ENCODE peak calls at places on chromosomes 1 and 21, in nine cellular contexts. C, V, F, P, S, Z, E, T and J are unnamed samples.

GRCh38 chr1:45622891-45623394 is 911 bp downstream of the CCDC17 start:
- DNase-seq in T (no peak), E (no peak), S (no peak), F (no peak), P (no peak), V (peak), Z (no peak), C (no peak), J (no peak)

GRCh38 chr1:14922942-14923341 is 230.6 kb upstream of the TMEM51 start:
- DNase-seq in T (no peak), S (no peak), P (no peak), V (no peak), F (no peak), E (no peak), C (no peak), Z (no peak), J (no peak)

GRCh38 chr1:116201921-116202320 is 90.7 kb downstream of the MAB21L3 start:
- DNase-seq in T (no peak), S (no peak), E (no peak), C (no peak), Z (no peak), V (no peak), F (no peak), P (no peak), J (no peak)

GRCh38 chr1:77036560-77036959 is 169.3 kb downstream of the ST6GALNAC5 start:
- DNase-seq in E (no peak), S (no peak), T (no peak), P (no peak), F (peak), V (no peak), C (no peak), Z (peak), J (no peak)

GRCh38 chr1:158008630-158009029 is 15.2 kb downstream of the KIRREL1 start:
- DNase-seq in E (no peak), P (no peak), Z (no peak), V (no peak), T (no peak), C (no peak), F (no peak), S (no peak), J (no peak)

GRCh38 chr1:223233410-223234163 is 90.5 kb upstream of the TLR5 start:
- DNase-seq in T (no peak), Z (peak), S (no peak), E (peak), V (no peak), P (peak), C (no peak), F (peak), J (no peak)

GRCh38 chr1:192951961-192952460 is 107.1 kb downstream of the UCHL5 start:
- DNase-seq in E (peak), C (no peak), S (peak), Z (peak), F (no peak), V (no peak), T (no peak), P (peak), J (no peak)

GRCh38 chr1:97441966-97442365 is 478.9 kb downstream of the DPYD start:
- DNase-seq in E (no peak), V (no peak), C (no peak), T (no peak), P (no peak), S (no peak), F (no peak), Z (no peak), J (no peak)

GRCh38 chr1:231508497-231508896 is 20.0 kb upstream of the TSNAX start:
- DNase-seq in Z (peak), T (no peak), P (no peak), C (no peak), E (no peak), V (no peak), F (no peak), S (no peak), J (no peak)

GRCh38 chr1:17629460-17629859 is 90.0 kb downstream of the ARHGEF10L start:
- DNase-seq in P (no peak), T (no peak), Z (no peak), V (peak), E (no peak), F (no peak), C (no peak), S (no peak), J (no peak)

GRCh38 chr1:155177192-155177917 is 3.7 kb downstream of the TRIM46 start:
- DNase-seq in S (peak), V (peak), E (no peak), Z (no peak), T (no peak), C (no peak), F (no peak), P (no peak), J (no peak)

GRCh38 chr1:183270541-183271141 is 84.6 kb downstream of the LAMC2 start:
- DNase-seq in Z (peak), E (peak), V (peak), S (no peak), P (peak), C (no peak), F (no peak), T (no peak), J (no peak)

GRCh38 chr1:151801846-151802245 is 3.4 kb downstream of the LINGO4 start:
- DNase-seq in E (no peak), F (no peak), S (no peak), Z (no peak), C (no peak), T (no peak), V (no peak), P (no peak), J (no peak)

GRCh38 chr1:34929853-34930701 is 627 bp upstream of the DLGAP3 start:
- DNase-seq in V (peak), S (no peak), C (peak), T (no peak), Z (no peak), E (no peak), F (no peak), P (no peak), J (no peak)

GRCh38 chr1:40743452-40743851 is 40.1 kb upstream of the KCNQ4 start:
- DNase-seq in Z (no peak), P (no peak), T (no peak), E (no peak), C (no peak), V (no peak), F (no peak), S (no peak), J (no peak)

GRCh38 chr1:10951977-10952376 is 60.5 kb upstream of the TARDBP start:
- DNase-seq in C (no peak), F (no peak), Z (peak), P (no peak), S (no peak), E (no peak), V (no peak), T (no peak), J (no peak)

GRCh38 chr1:111618081-111618480 is 1.5 kb upstream of the RAP1A start:
- DNase-seq in F (no peak), P (no peak), V (no peak), T (no peak), E (no peak), Z (no peak), C (no peak), S (peak), J (no peak)

GRCh38 chr1:66335859-66336640 is 197.9 kb upstream of the SGIP1 start:
- DNase-seq in P (no peak), T (peak), S (peak), E (no peak), F (no peak), V (no peak), C (peak), Z (peak), J (peak)

GRCh38 chr1:226645279-226645976 is 93.7 kb downstream of the ITPKB start:
- DNase-seq in C (peak), Z (no peak), S (no peak), T (no peak), V (no peak), P (no peak), E (no peak), F (no peak), J (no peak)

GRCh38 chr1:70504176-70504820 is 93.2 kb downstream of the CTH start:
- DNase-seq in C (no peak), Z (peak), P (no peak), E (no peak), S (peak), V (peak), T (no peak), F (peak), J (no peak)

GRCh38 chr1:80675469-80675868 is 1125.3 kb upstream of the ADGRL2 start:
- DNase-seq in T (no peak), P (no peak), F (no peak), E (no peak), V (no peak), S (no peak), C (no peak), Z (peak), J (no peak)

GRCh38 chr1:240621249-240621648 is 9.3 kb upstream of the GREM2 start:
- DNase-seq in S (no peak), Z (no peak), P (no peak), F (no peak), V (no peak), T (no peak), C (no peak), E (no peak), J (no peak)

GRCh38 chr1:171743014-171743870 is 1.4 kb upstream of the VAMP4 start:
- DNase-seq in T (peak), C (no peak), S (no peak), Z (peak), P (no peak), E (peak), F (no peak), V (no peak), J (no peak)

GRCh38 chr1:160124709-160125478 is 9.3 kb downstream of the ATP1A2 start:
- DNase-seq in F (peak), E (peak), V (no peak), Z (peak), T (no peak), P (peak), S (no peak), C (no peak), J (no peak)

GRCh38 chr1:29649375-29650040 is 413.2 kb downstream of the PTPRU start:
- DNase-seq in C (no peak), E (no peak), P (no peak), Z (no peak), V (no peak), F (peak), S (no peak), T (no peak), J (peak)

GRCh38 chr1:184002071-184002470 is 35.5 kb downstream of the COLGALT2 start:
- DNase-seq in E (peak), V (no peak), C (no peak), F (peak), T (no peak), P (peak), Z (peak), S (no peak), J (no peak)

GRCh38 chr1:148362141-148362929 is 120.8 kb downstream of the PPIAL4G start:
- DNase-seq in F (peak), Z (peak), S (no peak), C (no peak), T (no peak), P (no peak), V (no peak), E (no peak), J (no peak)

GRCh38 chr1:247054992-247055415 is 23.6 kb downstream of the ZNF670 start:
- DNase-seq in C (no peak), T (no peak), P (no peak), Z (peak), E (no peak), S (no peak), F (peak), V (no peak), J (no peak)

GRCh38 chr1:109927908-109928307 is 17.3 kb downstream of the CSF1 start:
- DNase-seq in S (no peak), V (no peak), P (no peak), E (no peak), Z (peak), C (no peak), T (peak), F (no peak), J (no peak)

GRCh38 chr1:101081496-101082282 is 56.1 kb upstream of the DPH5 start:
- DNase-seq in T (no peak), Z (no peak), P (no peak), E (no peak), S (peak), F (no peak), V (no peak), C (no peak), J (peak)

DNA sequence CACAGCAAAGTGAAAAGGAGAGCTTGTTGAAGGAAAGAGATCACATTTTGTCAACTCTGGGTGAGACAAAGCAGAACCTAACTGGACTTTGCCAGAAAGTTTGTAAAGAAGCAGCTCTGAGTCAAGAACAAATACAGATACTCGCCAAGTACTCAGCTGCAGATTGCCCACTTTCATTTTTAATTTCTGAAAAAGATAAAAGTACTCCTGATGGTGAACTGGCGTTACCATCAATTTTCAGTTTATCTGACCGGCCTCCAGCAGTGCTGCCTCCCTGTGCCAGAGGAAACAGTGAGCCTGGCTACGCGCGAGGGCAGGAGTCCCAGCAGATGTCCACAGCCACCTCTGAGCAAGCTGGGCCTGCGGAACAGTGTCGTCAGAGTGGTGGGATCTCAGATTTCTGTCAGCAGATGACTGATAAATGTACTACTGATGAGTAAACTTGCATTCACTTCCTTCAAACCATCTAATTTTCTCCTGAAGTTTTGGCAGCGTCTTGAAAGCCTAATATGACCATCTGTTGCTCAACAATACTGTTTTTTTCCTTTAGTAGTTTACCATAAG is 43.8 kb downstream of the BACH1 start:
- DNase-seq in C (no peak), P (peak), T (peak), E (peak), V (peak), Z (peak), F (no peak), S (peak), J (no peak)
- TF ChIP-seq CTCF in C (no peak), P (no peak), T (no peak), E (peak), V (peak), Z (no peak), F (no peak), S (peak), J (no peak)

DNA sequence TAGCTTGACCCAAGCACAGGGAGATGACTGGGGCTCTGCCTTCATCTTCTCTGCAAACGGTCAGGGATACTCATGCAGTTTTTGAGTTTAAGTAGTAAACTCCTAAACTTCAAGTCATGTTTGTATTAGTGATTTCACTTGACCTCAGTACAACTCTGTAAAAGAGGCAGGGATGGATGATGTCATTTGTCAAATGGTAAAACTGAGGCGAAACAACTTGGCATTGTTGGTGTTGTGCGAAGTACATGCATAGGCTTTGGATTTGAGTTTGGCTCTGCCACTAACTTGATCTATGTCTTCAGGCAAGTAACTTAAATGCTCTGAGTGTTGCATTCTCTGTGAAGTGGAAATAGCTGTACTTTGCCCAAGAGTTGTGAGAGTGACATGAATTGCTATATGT is 42.7 kb downstream of the WNT4 start:
- DNase-seq in S (no peak), Z (no peak), T (no peak), P (no peak), V (no peak), F (no peak), E (no peak), C (no peak), J (no peak)
- TF ChIP-seq CTCF in S (no peak), Z (no peak), T (no peak), P (no peak), V (no peak), F (no peak), E (no peak), C (no peak), J (no peak)

GRCh38 chr1:25019351-25020172 is 89.5 kb upstream of the RUNX3 start:
- DNase-seq in C (peak), E (no peak), F (no peak), V (no peak), Z (no peak), S (peak), P (no peak), T (no peak), J (no peak)

GRCh38 chr1:25018878-25019277 is 88.8 kb upstream of the RUNX3 start:
- DNase-seq in P (no peak), Z (no peak), V (no peak), C (no peak), T (no peak), E (no peak), S (no peak), F (no peak), J (no peak)

GRCh38 chr1:25018110-25018470 is 88.0 kb upstream of the RUNX3 start:
- DNase-seq in T (no peak), Z (no peak), E (no peak), F (no peak), C (no peak), V (no peak), P (no peak), S (no peak), J (no peak)

GRCh38 chr1:25020173-25020840 is 90.2 kb upstream of the RUNX3 start:
- DNase-seq in S (no peak), T (no peak), V (no peak), Z (no peak), E (no peak), F (no peak), C (no peak), P (no peak), J (no peak)

GRCh38 chr1:25017436-25018109 is 87.5 kb upstream of the RUNX3 start:
- DNase-seq in S (no peak), P (no peak), Z (peak), E (peak), F (no peak), T (no peak), C (no peak), V (no peak), J (no peak)
- TF ChIP-seq CTCF in S (no peak), P (no peak), Z (no peak), E (no peak), F (no peak), T (no peak), C (no peak), V (no peak), J (no peak)

GRCh38 chr1:44401256-44402228 is 3.5 kb upstream of the RNF220 start:
- DNase-seq in T (no peak), V (no peak), P (no peak), Z (no peak), C (no peak), F (no peak), S (no peak), E (no peak), J (no peak)
- TF ChIP-seq CTCF in T (no peak), V (no peak), P (no peak), Z (no peak), C (no peak), F (no peak), S (no peak), E (no peak), J (no peak)

GRCh38 chr1:78647238-78647637 is 2.4 kb upstream of the IFI44 start:
- DNase-seq in P (no peak), E (no peak), S (no peak), V (no peak), F (no peak), C (no peak), T (no peak), Z (no peak), J (no peak)
- TF ChIP-seq CTCF in P (no peak), E (no peak), S (no peak), V (no peak), F (no peak), C (no peak), T (no peak), Z (no peak), J (no peak)

GRCh38 chr1:200233393-200233792 is 176.4 kb downstream of the ZNF281 start:
- DNase-seq in V (no peak), F (no peak), T (no peak), C (no peak), P (no peak), S (no peak), Z (peak), E (peak), J (no peak)
- TF ChIP-seq CTCF in V (no peak), F (no peak), T (no peak), C (no peak), P (no peak), S (no peak), Z (no peak), E (no peak), J (no peak)

GRCh38 chr1:69305621-69306020 is 262.1 kb upstream of the LRRC7 start:
- DNase-seq in E (no peak), Z (no peak), P (no peak), T (no peak), F (no peak), V (no peak), S (no peak), C (no peak), J (no peak)
- TF ChIP-seq CTCF in E (no peak), Z (no peak), P (no peak), T (no peak), F (no peak), V (peak), S (peak), C (no peak), J (no peak)

GRCh38 chr1:16464917-16465625 is 24.5 kb downstream of the NECAP2 start:
- DNase-seq in C (no peak), T (no peak), E (peak), F (no peak), S (no peak), Z (peak), P (peak), V (no peak), J (no peak)

GRCh38 chr1:16462773-16463330 is 22.3 kb downstream of the NECAP2 start:
- DNase-seq in F (no peak), C (no peak), P (no peak), S (no peak), V (no peak), Z (no peak), T (no peak), E (no peak), J (no peak)

GRCh38 chr1:16459503-16459902 is 19.0 kb downstream of the NECAP2 start:
- DNase-seq in T (no peak), P (no peak), E (no peak), Z (no peak), S (no peak), V (no peak), F (no peak), C (no peak), J (no peak)

GRCh38 chr1:16458801-16459200 is 18.3 kb downstream of the NECAP2 start:
- DNase-seq in Z (no peak), C (no peak), S (no peak), E (no peak), T (no peak), F (no peak), P (no peak), V (no peak), J (no peak)

DNA sequence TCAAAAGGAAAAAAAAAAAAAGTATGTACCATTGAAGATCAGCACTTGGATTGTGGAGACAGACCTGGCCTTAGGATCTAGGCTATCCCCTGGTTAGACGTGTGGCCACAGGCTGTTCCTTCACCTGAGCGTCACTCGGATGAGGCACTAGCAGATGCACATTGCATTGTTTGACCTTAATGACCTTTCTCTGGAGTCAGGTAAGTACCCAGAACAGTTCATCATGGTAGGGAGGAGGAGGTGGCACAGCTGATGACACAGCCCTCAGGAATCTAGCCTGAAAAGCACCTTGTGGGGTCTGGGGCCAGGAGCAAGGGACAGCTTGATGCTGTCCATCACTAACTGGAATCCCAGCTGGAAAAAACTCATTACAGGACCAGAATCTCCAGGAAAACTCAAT is 21.2 kb downstream of the NECAP2 start:
- DNase-seq in S (no peak), V (no peak), C (no peak), E (no peak), Z (no peak), F (no peak), T (no peak), P (no peak), J (no peak)
- TF ChIP-seq CTCF in S (no peak), V (no peak), C (no peak), E (no peak), Z (no peak), F (no peak), T (no peak), P (no peak), J (no peak)